ENCODE peak calls at places on chromosomes 3 and 15, in five cellular contexts. One of them, this sample, is unnamed.

GRCh38 chr15:40343512-40343911 is 2.8 kb upstream of the CCDC9B start:
- DNase-seq in AG10803: peak
- DNase-seq in astrocyte of the spinal cord: peak
- DNase-seq in mucosa of gallbladder: no peak
- DNase-seq in NCI-H1417: no peak
- DNase-seq in this sample: no peak

GRCh38 chr3:2303567-2303966 is 204.9 kb downstream of the CNTN4 start:
- DNase-seq in NCI-H1417: no peak
- DNase-seq in astrocyte of the spinal cord: peak
- DNase-seq in AG10803: no peak
- DNase-seq in mucosa of gallbladder: peak
- DNase-seq in this sample: no peak

GRCh38 chr3:47266709-47267489 is 15.7 kb downstream of the KIF9 start:
- DNase-seq in mucosa of gallbladder: peak
- DNase-seq in AG10803: peak
- DNase-seq in astrocyte of the spinal cord: peak
- DNase-seq in NCI-H1417: no peak
- DNase-seq in this sample: no peak

GRCh38 chr3:195762249-195762585 is 41.4 kb downstream of the MUC20 start:
- DNase-seq in NCI-H1417: no peak
- DNase-seq in mucosa of gallbladder: no peak
- DNase-seq in astrocyte of the spinal cord: no peak
- DNase-seq in AG10803: no peak
- DNase-seq in this sample: no peak

GRCh38 chr15:100254694-100255093 is 87.1 kb downstream of the ADAMTS17 start:
- DNase-seq in mucosa of gallbladder: no peak
- DNase-seq in NCI-H1417: peak
- DNase-seq in AG10803: no peak
- DNase-seq in astrocyte of the spinal cord: no peak
- DNase-seq in this sample: no peak

GRCh38 chr15:62748175-62748574 is 294.4 kb upstream of the TPM1 start:
- DNase-seq in NCI-H1417: no peak
- DNase-seq in astrocyte of the spinal cord: no peak
- DNase-seq in AG10803: no peak
- DNase-seq in mucosa of gallbladder: no peak
- DNase-seq in this sample: no peak

GRCh38 chr3:70857926-70858325 is 545.5 kb upstream of the MDFIC2 start:
- DNase-seq in NCI-H1417: no peak
- DNase-seq in mucosa of gallbladder: no peak
- DNase-seq in AG10803: no peak
- DNase-seq in astrocyte of the spinal cord: no peak
- DNase-seq in this sample: no peak

GRCh38 chr15:85282504-85283115 is 97.8 kb upstream of the AKAP13 start:
- DNase-seq in NCI-H1417: no peak
- DNase-seq in astrocyte of the spinal cord: peak
- DNase-seq in AG10803: peak
- DNase-seq in mucosa of gallbladder: no peak
- DNase-seq in this sample: no peak

GRCh38 chr3:197592361-197593045 is 36.7 kb upstream of the BDH1 start:
- DNase-seq in AG10803: no peak
- DNase-seq in mucosa of gallbladder: no peak
- DNase-seq in NCI-H1417: no peak
- DNase-seq in astrocyte of the spinal cord: no peak
- DNase-seq in this sample: no peak

GRCh38 chr15:71002321-71002720 is 109.7 kb downstream of the LRRC49 start:
- DNase-seq in mucosa of gallbladder: no peak
- DNase-seq in NCI-H1417: no peak
- DNase-seq in AG10803: no peak
- DNase-seq in astrocyte of the spinal cord: peak
- DNase-seq in this sample: no peak

GRCh38 chr3:155031191-155031590 is 48.9 kb upstream of the MME start:
- DNase-seq in NCI-H1417: no peak
- DNase-seq in astrocyte of the spinal cord: no peak
- DNase-seq in mucosa of gallbladder: no peak
- DNase-seq in AG10803: peak
- DNase-seq in this sample: no peak

GRCh38 chr15:60563066-60563465 is 84.1 kb upstream of the ICE2 start:
- DNase-seq in AG10803: no peak
- DNase-seq in mucosa of gallbladder: no peak
- DNase-seq in NCI-H1417: peak
- DNase-seq in astrocyte of the spinal cord: no peak
- DNase-seq in this sample: no peak

GRCh38 chr15:92097473-92098178 is 244.1 kb downstream of the SLCO3A1 start:
- DNase-seq in NCI-H1417: peak
- DNase-seq in mucosa of gallbladder: peak
- DNase-seq in astrocyte of the spinal cord: peak
- DNase-seq in AG10803: peak
- DNase-seq in this sample: peak

GRCh38 chr3:191985691-191986090 is 524.7 kb downstream of the PYDC2 start:
- DNase-seq in AG10803: no peak
- DNase-seq in NCI-H1417: no peak
- DNase-seq in mucosa of gallbladder: no peak
- DNase-seq in astrocyte of the spinal cord: peak
- DNase-seq in this sample: no peak

GRCh38 chr15:62059108-62059817 is 984 bp downstream of the VPS13C start:
- DNase-seq in mucosa of gallbladder: no peak
- DNase-seq in AG10803: peak
- DNase-seq in astrocyte of the spinal cord: peak
- DNase-seq in NCI-H1417: peak
- DNase-seq in this sample: no peak

GRCh38 chr15:65286069-65286703 is 497 bp downstream of the PARP16 start:
- DNase-seq in AG10803: no peak
- DNase-seq in NCI-H1417: no peak
- DNase-seq in mucosa of gallbladder: peak
- DNase-seq in astrocyte of the spinal cord: peak
- DNase-seq in this sample: no peak

GRCh38 chr15:28106294-28107110 is 7.4 kb upstream of the OCA2 start:
- DNase-seq in AG10803: no peak
- DNase-seq in mucosa of gallbladder: no peak
- DNase-seq in NCI-H1417: no peak
- DNase-seq in astrocyte of the spinal cord: no peak
- DNase-seq in this sample: no peak

GRCh38 chr3:161852744-161853143 is 356.1 kb downstream of the OTOL1 start:
- DNase-seq in mucosa of gallbladder: no peak
- DNase-seq in astrocyte of the spinal cord: no peak
- DNase-seq in NCI-H1417: no peak
- DNase-seq in AG10803: no peak
- DNase-seq in this sample: no peak

GRCh38 chr15:32152574-32152973 is 122.3 kb downstream of the CHRNA7 start:
- DNase-seq in NCI-H1417: peak
- DNase-seq in AG10803: no peak
- DNase-seq in astrocyte of the spinal cord: no peak
- DNase-seq in mucosa of gallbladder: no peak
- DNase-seq in this sample: no peak

GRCh38 chr15:51736069-51736468 is 1.4 kb downstream of the LYSMD2 start:
- DNase-seq in NCI-H1417: peak
- DNase-seq in astrocyte of the spinal cord: no peak
- DNase-seq in AG10803: no peak
- DNase-seq in mucosa of gallbladder: no peak
- DNase-seq in this sample: no peak

GRCh38 chr15:61228025-61228901 is 839 bp downstream of the RORA start:
- DNase-seq in NCI-H1417: peak
- DNase-seq in astrocyte of the spinal cord: peak
- DNase-seq in mucosa of gallbladder: no peak
- DNase-seq in AG10803: peak
- DNase-seq in this sample: no peak

GRCh38 chr15:60343221-60343970 is 54.4 kb downstream of the ANXA2 start:
- DNase-seq in astrocyte of the spinal cord: peak
- DNase-seq in mucosa of gallbladder: no peak
- DNase-seq in NCI-H1417: no peak
- DNase-seq in AG10803: peak
- DNase-seq in this sample: no peak

GRCh38 chr3:8494332-8494731 is 7.3 kb upstream of the LMCD1 start:
- DNase-seq in AG10803: no peak
- DNase-seq in NCI-H1417: no peak
- DNase-seq in mucosa of gallbladder: no peak
- DNase-seq in astrocyte of the spinal cord: no peak
- DNase-seq in this sample: no peak

GRCh38 chr15:84826369-84826823 is 9.2 kb downstream of the ALPK3 start:
- DNase-seq in NCI-H1417: peak
- DNase-seq in AG10803: peak
- DNase-seq in astrocyte of the spinal cord: peak
- DNase-seq in mucosa of gallbladder: peak
- DNase-seq in this sample: no peak

GRCh38 chr3:25856902-25857518 is 67.1 kb downstream of the OXSM start:
- DNase-seq in mucosa of gallbladder: no peak
- DNase-seq in AG10803: peak
- DNase-seq in astrocyte of the spinal cord: peak
- DNase-seq in NCI-H1417: peak
- DNase-seq in this sample: no peak

GRCh38 chr15:31027948-31028586 is 36.6 kb upstream of the MTMR10 start:
- DNase-seq in mucosa of gallbladder: no peak
- DNase-seq in NCI-H1417: peak
- DNase-seq in AG10803: no peak
- DNase-seq in astrocyte of the spinal cord: no peak
- DNase-seq in this sample: no peak

GRCh38 chr3:9552252-9552999 is 1.2 kb downstream of the LHFPL4 start:
- DNase-seq in NCI-H1417: peak
- DNase-seq in AG10803: peak
- DNase-seq in mucosa of gallbladder: peak
- DNase-seq in astrocyte of the spinal cord: peak
- DNase-seq in this sample: no peak

GRCh38 chr3:183502782-183503181 is 52.7 kb downstream of the KLHL6 start:
- DNase-seq in astrocyte of the spinal cord: no peak
- DNase-seq in AG10803: peak
- DNase-seq in NCI-H1417: peak
- DNase-seq in mucosa of gallbladder: no peak
- DNase-seq in this sample: no peak

GRCh38 chr15:68696532-68697363 is 118.0 kb downstream of the CORO2B start:
- DNase-seq in NCI-H1417: no peak
- DNase-seq in astrocyte of the spinal cord: no peak
- DNase-seq in mucosa of gallbladder: no peak
- DNase-seq in AG10803: peak
- DNase-seq in this sample: no peak

GRCh38 chr3:161915283-161915682 is 418.7 kb downstream of the OTOL1 start:
- DNase-seq in AG10803: no peak
- DNase-seq in mucosa of gallbladder: no peak
- DNase-seq in astrocyte of the spinal cord: no peak
- DNase-seq in NCI-H1417: no peak
- DNase-seq in this sample: no peak

GRCh38 chr15:79849789-79850188 is 47.0 kb downstream of the MTHFS start:
- DNase-seq in NCI-H1417: peak
- DNase-seq in mucosa of gallbladder: no peak
- DNase-seq in AG10803: peak
- DNase-seq in astrocyte of the spinal cord: peak
- DNase-seq in this sample: no peak

GRCh38 chr15:58576657-58577056 is 144.9 kb downstream of the LIPC start:
- DNase-seq in AG10803: no peak
- DNase-seq in NCI-H1417: no peak
- DNase-seq in mucosa of gallbladder: no peak
- DNase-seq in astrocyte of the spinal cord: no peak
- DNase-seq in this sample: no peak

GRCh38 chr3:185965496-185965895 is 27.7 kb upstream of the TRA2B start:
- DNase-seq in AG10803: no peak
- DNase-seq in astrocyte of the spinal cord: no peak
- DNase-seq in mucosa of gallbladder: no peak
- DNase-seq in NCI-H1417: no peak
- DNase-seq in this sample: no peak

GRCh38 chr3:191531434-191531833 is 70.5 kb downstream of the PYDC2 start:
- DNase-seq in astrocyte of the spinal cord: no peak
- DNase-seq in AG10803: no peak
- DNase-seq in NCI-H1417: no peak
- DNase-seq in mucosa of gallbladder: no peak
- DNase-seq in this sample: no peak

GRCh38 chr3:64209866-64210609 is 15.2 kb downstream of the PRICKLE2 start:
- DNase-seq in AG10803: peak
- DNase-seq in mucosa of gallbladder: peak
- DNase-seq in NCI-H1417: no peak
- DNase-seq in astrocyte of the spinal cord: peak
- DNase-seq in this sample: no peak

GRCh38 chr3:43892535-43892934 is 201.8 kb downstream of the ABHD5 start:
- DNase-seq in astrocyte of the spinal cord: no peak
- DNase-seq in AG10803: no peak
- DNase-seq in mucosa of gallbladder: no peak
- DNase-seq in NCI-H1417: peak
- DNase-seq in this sample: no peak